ENCODE peak calls at places on chromosomes 7 and 10, in ten cellular contexts. C is omental fat pad; S is cardiac fibroblast; N is CD4-positive, alpha-beta T cell; A is endothelial cell of umbilical vein; K is bronchial epithelial cell; Y is psoas muscle; R is GM12864; U is colonic mucosa; L is heart right ventricle. Z is an unnamed sample.

GRCh38 chr10:119357389-119358139 is 150.2 kb downstream of the GRK5 start:
- DNase-seq in C (no peak), S (no peak), N (no peak), A (no peak), K (no peak), Y (no peak), R (no peak), U (no peak), L (peak), Z (no peak)

GRCh38 chr7:45980973-45981372 is 59.9 kb upstream of the IGFBP3 start:
- DNase-seq in C (no peak), S (no peak), N (no peak), A (no peak), K (peak), Y (no peak), R (no peak), U (peak), L (no peak), Z (no peak)

GRCh38 chr7:16804674-16805439 is at the start of gene AGR2:
- DNase-seq in C (no peak), S (no peak), N (no peak), A (no peak), K (peak), Y (no peak), R (no peak), U (peak), L (no peak), Z (no peak)

GRCh38 chr7:618539-619355 is 99.1 kb upstream of the PDGFA start:
- DNase-seq in C (no peak), S (no peak), N (peak), A (no peak), K (no peak), Y (no peak), R (no peak), U (peak), L (no peak), Z (no peak)

GRCh38 chr10:67107670-67108069 is 181.8 kb downstream of the LRRTM3 start:
- DNase-seq in C (no peak), S (no peak), N (no peak), A (no peak), K (no peak), Y (no peak), R (no peak), U (no peak), L (no peak), Z (no peak)

GRCh38 chr7:21771906-21772610 is 173.6 kb downstream of the CDCA7L start:
- DNase-seq in C (no peak), S (peak), N (no peak), A (peak), K (peak), Y (no peak), R (no peak), U (no peak), L (no peak), Z (no peak)

GRCh38 chr7:114388021-114388420 is 26.6 kb upstream of the FOXP2 start:
- DNase-seq in C (no peak), S (no peak), N (no peak), A (no peak), K (no peak), Y (no peak), R (no peak), U (no peak), L (no peak), Z (no peak)

GRCh38 chr7:63953181-63953580 is 45.5 kb upstream of the ZNF722 start:
- DNase-seq in C (no peak), S (no peak), N (no peak), A (no peak), K (no peak), Y (no peak), R (no peak), U (no peak), L (no peak), Z (no peak)

GRCh38 chr10:91643700-91644099 is 10.8 kb upstream of the PPP1R3C start:
- DNase-seq in C (no peak), S (peak), N (no peak), A (no peak), K (peak), Y (no peak), R (no peak), U (no peak), L (no peak), Z (no peak)

GRCh38 chr7:99386584-99387238 is 12.2 kb downstream of the ARPC1B start:
- DNase-seq in C (no peak), S (peak), N (no peak), A (peak), K (no peak), Y (no peak), R (no peak), U (no peak), L (no peak), Z (no peak)

GRCh38 chr10:785539-786214 is 96.2 kb upstream of the DIP2C start:
- DNase-seq in C (no peak), S (no peak), N (no peak), A (no peak), K (no peak), Y (no peak), R (no peak), U (peak), L (no peak), Z (no peak)

GRCh38 chr10:103473261-103473671 is 5.8 kb downstream of the CALHM3 start:
- DNase-seq in C (no peak), S (no peak), N (no peak), A (no peak), K (peak), Y (no peak), R (no peak), U (no peak), L (no peak), Z (no peak)

GRCh38 chr7:43119371-43120069 is 7.1 kb downstream of the HECW1 start:
- DNase-seq in C (no peak), S (peak), N (no peak), A (no peak), K (peak), Y (no peak), R (no peak), U (no peak), L (no peak), Z (no peak)

GRCh38 chr10:122276611-122277205 is 5.6 kb downstream of the BTBD16 start:
- DNase-seq in C (no peak), S (peak), N (no peak), A (no peak), K (peak), Y (no peak), R (no peak), U (no peak), L (no peak), Z (no peak)

GRCh38 chr7:86939197-86939814 is 120.1 kb downstream of the ELAPOR2 start:
- DNase-seq in C (no peak), S (peak), N (peak), A (peak), K (peak), Y (no peak), R (peak), U (peak), L (peak), Z (no peak)

GRCh38 chr7:86947956-86948355 is 111.5 kb downstream of the ELAPOR2 start:
- DNase-seq in C (no peak), S (peak), N (no peak), A (no peak), K (no peak), Y (no peak), R (no peak), U (no peak), L (no peak), Z (no peak)

GRCh38 chr7:86943447-86943846 is 116.0 kb downstream of the ELAPOR2 start:
- DNase-seq in C (no peak), S (no peak), N (no peak), A (no peak), K (no peak), Y (no peak), R (no peak), U (no peak), L (no peak), Z (no peak)

GRCh38 chr7:86942081-86942480 is 117.4 kb downstream of the ELAPOR2 start:
- DNase-seq in C (no peak), S (no peak), N (no peak), A (no peak), K (peak), Y (no peak), R (no peak), U (no peak), L (no peak), Z (no peak)

GRCh38 chr7:86942995-86943394 is 116.5 kb downstream of the ELAPOR2 start:
- DNase-seq in C (no peak), S (no peak), N (no peak), A (no peak), K (no peak), Y (no peak), R (no peak), U (no peak), L (no peak), Z (no peak)
- TF ChIP-seq CTCF in C (no peak), S (no peak), N (no peak), A (no peak), K (no peak), Y (no peak), R (no peak), U (no peak), L (no peak), Z (no peak)

GRCh38 chr10:113476191-113476590 is 76.7 kb upstream of the HABP2 start:
- DNase-seq in C (no peak), S (no peak), N (no peak), A (no peak), K (no peak), Y (no peak), R (no peak), U (no peak), L (no peak), Z (no peak)

GRCh38 chr10:113473011-113473410 is 79.8 kb upstream of the HABP2 start:
- DNase-seq in C (no peak), S (no peak), N (no peak), A (no peak), K (no peak), Y (no peak), R (no peak), U (no peak), L (no peak), Z (no peak)

GRCh38 chr10:113473851-113474250 is 79.0 kb upstream of the HABP2 start:
- DNase-seq in C (no peak), S (no peak), N (no peak), A (no peak), K (no peak), Y (no peak), R (no peak), U (no peak), L (no peak), Z (no peak)

GRCh38 chr10:113475381-113475807 is 77.5 kb upstream of the HABP2 start:
- DNase-seq in C (no peak), S (peak), N (no peak), A (no peak), K (peak), Y (no peak), R (no peak), U (no peak), L (no peak), Z (no peak)

GRCh38 chr10:113474756-113475155 is 78.1 kb upstream of the HABP2 start:
- DNase-seq in C (no peak), S (no peak), N (no peak), A (no peak), K (no peak), Y (no peak), R (no peak), U (no peak), L (no peak), Z (no peak)
- TF ChIP-seq CTCF in C (no peak), S (no peak), N (no peak), A (no peak), K (no peak), Y (no peak), R (no peak), U (no peak), L (no peak), Z (no peak)

DNA sequence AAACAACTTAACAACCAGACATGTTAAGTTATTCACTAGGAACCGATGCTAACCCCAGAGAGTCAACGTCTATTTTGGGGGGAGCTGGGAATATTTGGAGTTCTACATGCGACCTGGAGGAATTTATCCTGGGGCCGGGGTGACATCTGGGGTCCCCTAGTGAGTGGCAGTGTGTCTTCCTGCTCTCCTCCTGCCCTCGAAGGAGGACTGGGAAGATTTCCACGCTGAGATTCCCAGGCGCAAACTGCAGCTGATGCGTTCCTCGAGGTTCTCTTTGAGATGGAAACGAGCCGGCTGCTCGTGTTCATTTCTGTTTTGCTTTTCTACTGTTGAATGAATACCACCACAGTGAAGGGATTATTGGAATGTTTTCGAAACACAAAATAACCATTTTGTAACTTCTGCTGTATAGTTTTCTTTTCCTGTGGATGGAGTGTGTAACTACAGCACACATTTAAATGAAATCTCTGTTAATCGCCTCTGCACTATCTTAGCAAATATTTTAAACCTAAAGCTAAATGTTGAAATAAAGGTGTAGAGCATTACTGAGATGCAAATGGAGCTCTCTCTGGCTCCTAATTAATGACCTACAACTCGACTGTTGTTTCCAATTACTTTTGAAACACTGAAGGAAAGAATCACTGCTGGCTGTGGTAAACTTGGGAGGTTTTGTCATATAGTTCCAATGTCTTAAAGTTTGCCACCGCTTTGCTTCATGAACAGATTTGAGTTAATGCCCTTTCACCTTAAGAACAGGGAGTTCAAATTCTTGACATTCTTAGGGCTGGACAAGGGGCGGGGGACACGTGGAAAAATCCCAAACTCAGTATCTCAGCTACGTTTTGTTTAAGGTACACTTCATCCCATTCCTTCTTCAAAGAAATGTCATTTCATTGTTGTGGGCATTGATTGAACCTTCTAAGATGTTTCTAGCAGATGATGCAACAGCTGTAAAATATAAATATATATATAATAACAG is 21.1 kb downstream of the GATA3 start:
- DNase-seq in C (no peak), S (no peak), N (no peak), A (no peak), K (no peak), Y (no peak), R (no peak), U (no peak), L (no peak), Z (no peak)
- TF ChIP-seq CTCF in C (no peak), S (no peak), N (no peak), A (no peak), K (no peak), Y (no peak), R (no peak), U (no peak), L (no peak), Z (peak)

DNA sequence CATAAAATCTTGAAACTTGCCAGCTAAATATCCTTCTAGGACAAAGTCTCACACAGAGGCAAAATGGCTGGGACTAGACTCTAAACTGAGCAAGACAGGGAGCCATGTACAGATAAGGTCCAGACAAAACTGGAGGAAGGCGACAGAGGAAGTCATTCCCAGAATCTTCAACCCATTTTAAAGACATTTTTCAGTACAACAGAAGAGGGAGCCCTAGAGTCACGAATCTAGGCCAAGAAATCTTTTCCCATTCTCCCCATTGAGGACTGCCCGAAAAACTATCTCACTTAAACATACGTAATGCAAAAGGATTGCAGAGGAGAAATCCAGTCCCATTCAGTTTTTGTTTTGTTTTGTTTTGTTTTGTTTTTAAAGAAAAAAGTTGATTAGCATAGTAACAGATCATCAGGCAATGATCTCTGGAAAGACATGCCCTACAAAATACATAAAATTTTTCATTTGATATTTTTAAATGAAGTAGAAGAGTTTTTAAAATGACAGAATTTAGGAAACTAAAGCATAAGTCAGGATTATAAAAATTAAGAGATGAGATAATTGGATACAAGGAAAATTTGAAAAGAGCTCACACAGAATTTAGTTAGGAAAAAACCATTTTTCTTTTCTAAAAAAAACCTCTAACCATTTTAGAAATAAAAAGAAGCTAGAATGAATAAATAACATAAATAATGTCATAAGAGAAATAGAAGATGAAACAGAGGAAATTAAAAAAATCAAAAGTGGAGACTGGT is 16.9 kb upstream of the PRF1 start:
- DNase-seq in C (no peak), S (peak), N (no peak), A (no peak), K (peak), Y (no peak), R (no peak), U (no peak), L (no peak), Z (no peak)
- TF ChIP-seq CTCF in C (no peak), S (peak), N (no peak), A (peak), K (peak), Y (no peak), R (peak), U (no peak), L (no peak), Z (no peak)

DNA sequence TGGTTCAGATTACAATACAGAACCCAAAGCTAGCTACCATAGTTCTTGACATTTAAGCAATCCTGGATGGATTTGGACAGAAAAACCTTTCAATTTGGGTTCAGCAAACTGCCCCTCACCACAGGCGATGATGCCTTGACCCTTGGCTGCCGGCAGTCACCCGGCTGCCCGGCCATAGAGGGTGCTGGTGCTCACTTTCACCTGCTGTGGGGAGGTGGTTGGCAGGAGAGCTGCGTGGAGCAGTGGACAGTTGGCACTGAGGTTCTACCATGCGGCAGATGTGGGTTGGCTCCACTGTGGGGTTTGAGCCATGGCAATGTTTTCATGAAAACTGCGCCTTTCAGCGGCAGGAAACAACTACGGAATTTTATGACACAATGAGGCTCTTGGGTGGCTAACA is 99.5 kb downstream of the DYNC1I1 start:
- DNase-seq in C (no peak), S (no peak), N (no peak), A (no peak), K (no peak), Y (no peak), R (no peak), U (no peak), L (no peak), Z (no peak)
- TF ChIP-seq CTCF in C (no peak), S (no peak), N (no peak), A (no peak), K (no peak), Y (no peak), R (no peak), U (no peak), L (no peak), Z (no peak)

GRCh38 chr10:60883187-60883586 is 60.8 kb downstream of the RHOBTB1 start:
- DNase-seq in C (no peak), S (peak), N (no peak), A (peak), K (peak), Y (no peak), R (no peak), U (peak), L (peak), Z (no peak)
- TF ChIP-seq CTCF in C (no peak), S (peak), N (no peak), A (peak), K (peak), Y (peak), R (peak), U (peak), L (peak), Z (no peak)

GRCh38 chr10:58957517-58957916 is 218.9 kb upstream of the PHYHIPL start:
- DNase-seq in C (no peak), S (no peak), N (no peak), A (no peak), K (no peak), Y (no peak), R (no peak), U (no peak), L (no peak), Z (no peak)

GRCh38 chr10:58963723-58964124 is 212.7 kb upstream of the PHYHIPL start:
- DNase-seq in C (no peak), S (no peak), N (no peak), A (no peak), K (no peak), Y (no peak), R (no peak), U (no peak), L (no peak), Z (no peak)

GRCh38 chr10:58965855-58966254 is 210.6 kb upstream of the PHYHIPL start:
- DNase-seq in C (no peak), S (no peak), N (no peak), A (no peak), K (no peak), Y (no peak), R (no peak), U (no peak), L (no peak), Z (no peak)

GRCh38 chr10:58967551-58968418 is 208.7 kb upstream of the PHYHIPL start:
- DNase-seq in C (no peak), S (no peak), N (no peak), A (no peak), K (peak), Y (no peak), R (no peak), U (no peak), L (peak), Z (peak)

DNA sequence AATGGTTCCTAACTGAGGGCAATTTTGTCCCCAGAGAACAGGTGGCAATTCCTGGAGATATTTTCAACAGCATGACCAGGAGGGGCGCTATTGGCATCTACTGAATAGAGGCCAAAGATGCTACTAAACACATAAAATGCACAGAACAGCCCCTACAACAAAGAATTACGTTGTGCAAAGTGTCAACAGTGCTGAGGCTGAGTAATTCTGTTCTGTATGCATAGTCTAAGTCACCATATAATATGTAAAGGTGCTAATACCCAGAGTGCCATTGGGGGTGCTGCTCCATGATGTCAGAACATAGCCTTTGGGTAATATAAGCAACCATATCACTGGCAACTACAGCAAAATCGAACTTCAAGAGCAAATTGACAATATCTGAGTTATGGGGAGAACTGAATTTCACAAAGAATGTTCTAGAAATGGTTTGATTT is 213.3 kb upstream of the PHYHIPL start:
- DNase-seq in C (no peak), S (no peak), N (no peak), A (no peak), K (no peak), Y (no peak), R (no peak), U (no peak), L (no peak), Z (no peak)
- TF ChIP-seq CTCF in C (no peak), S (peak), N (no peak), A (no peak), K (peak), Y (no peak), R (peak), U (no peak), L (no peak), Z (peak)

DNA sequence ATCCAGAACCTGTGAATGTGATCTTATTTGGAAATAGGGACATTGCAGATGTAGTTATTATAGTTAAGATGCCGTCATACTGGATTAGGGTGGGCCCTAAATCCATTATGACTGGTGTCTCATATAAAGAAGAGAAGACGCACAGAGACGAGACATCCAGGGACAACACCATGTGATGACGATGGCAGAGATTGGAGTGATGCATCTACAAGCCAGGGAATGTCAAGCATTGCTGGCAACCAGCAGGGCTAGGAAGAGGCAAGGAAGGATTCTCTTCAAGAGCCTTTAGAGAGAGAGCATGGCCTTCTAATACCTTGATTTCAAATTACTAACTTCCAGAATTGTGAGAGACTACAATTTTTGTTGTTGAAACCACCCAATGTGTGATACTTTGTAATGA is 345.8 kb downstream of the PTEN start:
- DNase-seq in C (no peak), S (no peak), N (no peak), A (no peak), K (no peak), Y (no peak), R (no peak), U (no peak), L (no peak), Z (no peak)
- TF ChIP-seq CTCF in C (no peak), S (no peak), N (no peak), A (no peak), K (no peak), Y (no peak), R (no peak), U (no peak), L (no peak), Z (no peak)

GRCh38 chr10:131396108-131397010 is 84.8 kb upstream of the TCERG1L start:
- DNase-seq in C (no peak), S (no peak), N (no peak), A (no peak), K (peak), Y (no peak), R (no peak), U (no peak), L (no peak), Z (no peak)
- TF ChIP-seq CTCF in C (no peak), S (no peak), N (no peak), A (no peak), K (no peak), Y (no peak), R (no peak), U (no peak), L (no peak), Z (no peak)